ENCODE peak calls at places on chromosomes 5 and 9, in seven cellular contexts. O is breast epithelium; Z is lower leg skin; F is activated T-cell treated with anti-CD3 and anti-CD28 coated beads, Interleukin-2, amount 50 U/mL, for 72 hours; S is stimulated activated CD4-positive, alpha-beta T cell treated with anti-CD3 and anti-CD28 coated beads, Interleukin-12 subunit alpha, Interleukin-12 subunit beta, amount 100 ng/mL, for 4 hours; G is T-helper 22 cell; M is AG09319. K is an unnamed sample.

GRCh38 chr9:13865869-13866268 is 448.1 kb downstream of the NFIB start:
- DNase-seq in M (no peak), G (no peak), F (no peak), Z (no peak), S (no peak), O (no peak), K (no peak)

GRCh38 chr5:177382423-177383029 is 1.7 kb upstream of the SLC34A1 start:
- DNase-seq in S (no peak), G (no peak), O (no peak), Z (no peak), M (no peak), F (peak), K (no peak)

GRCh38 chr5:65986050-65986451 is 59.7 kb downstream of the ERBIN start:
- DNase-seq in Z (no peak), M (no peak), S (no peak), O (no peak), F (no peak), G (no peak), K (no peak)

GRCh38 chr5:38666668-38667498 is 110.4 kb upstream of the LIFR start:
- DNase-seq in F (no peak), O (no peak), S (no peak), M (peak), G (no peak), Z (no peak), K (no peak)

GRCh38 chr5:116084231-116084630 is 594 bp upstream of the COMMD10 start:
- DNase-seq in S (no peak), F (peak), M (no peak), O (no peak), Z (no peak), G (no peak), K (no peak)

GRCh38 chr9:21679432-21679831 is 123.0 kb upstream of the MTAP start:
- DNase-seq in F (no peak), G (no peak), Z (no peak), O (no peak), M (no peak), S (no peak), K (no peak)

GRCh38 chr5:139126711-139127111 is 71.5 kb downstream of the SIL1 start:
- DNase-seq in M (no peak), F (no peak), Z (no peak), G (no peak), S (no peak), O (no peak), K (no peak)

GRCh38 chr5:54917323-54917722 is 68.1 kb downstream of the ESM1 start:
- DNase-seq in M (no peak), F (no peak), O (no peak), S (no peak), Z (no peak), G (no peak), K (no peak)

GRCh38 chr5:109152565-109152964 is 257.2 kb downstream of the PJA2 start:
- DNase-seq in G (no peak), S (no peak), F (no peak), Z (no peak), M (no peak), O (no peak), K (no peak)

GRCh38 chr5:76978869-76979268 is 26.0 kb downstream of the CRHBP start:
- DNase-seq in M (no peak), O (no peak), G (no peak), Z (no peak), F (no peak), S (no peak), K (no peak)

GRCh38 chr9:129428890-129429577 is 191.9 kb downstream of the C9orf50 start:
- DNase-seq in Z (no peak), F (no peak), O (no peak), G (no peak), S (no peak), M (no peak), K (no peak)

K was measured in HS-27A.